ENCODE peak calls at places on chromosomes 12 and 14, in four cellular contexts. C is heart left ventricle; Q is MG63; Z is stimulated activated CD8-positive, alpha-beta memory T cell treated with anti-CD3 and anti-CD28 coated beads, Interleukin-15, amount 100 ng/mL, for 4 hours. B is an unnamed sample.

GRCh38 chr14:100408350-100409015 is 85.3 kb downstream of the SLC25A47 start:
- DNase-seq in C (no peak), Q (peak), Z (no peak), B (no peak)

GRCh38 chr14:99593971-99594841 is 9.8 kb downstream of the CCDC85C start:
- DNase-seq in C (no peak), Q (no peak), Z (no peak), B (no peak)

GRCh38 chr12:56146492-56147460 is 5.6 kb upstream of the MYL6B start:
- DNase-seq in C (no peak), Z (no peak), Q (no peak), B (no peak)

GRCh38 chr12:530308-530707 is 70.6 kb downstream of the B4GALNT3 start:
- DNase-seq in C (no peak), Q (peak), Z (no peak), B (no peak)

GRCh38 chr12:79266511-79267129 is 402.0 kb downstream of the SYT1 start:
- DNase-seq in C (no peak), Q (no peak), Z (no peak), B (no peak)

GRCh38 chr12:12546314-12546772 is 16.3 kb downstream of the DUSP16 start:
- DNase-seq in Q (no peak), C (no peak), Z (no peak), B (no peak)

GRCh38 chr12:4191642-4192041 is 81.9 kb upstream of the CCND2 start:
- DNase-seq in Q (no peak), Z (no peak), C (no peak), B (no peak)

GRCh38 chr12:77577756-77578155 is 252.9 kb upstream of the NAV3 start:
- DNase-seq in Z (no peak), C (no peak), Q (no peak), B (no peak)

GRCh38 chr12:5232291-5232690 is 188.6 kb downstream of the KCNA5 start:
- DNase-seq in Z (no peak), Q (peak), C (no peak), B (no peak)

GRCh38 chr12:76183459-76184186 is 99.1 kb upstream of the NAP1L1 start:
- DNase-seq in Z (no peak), Q (peak), C (no peak), B (no peak)

GRCh38 chr14:72996916-72997315 is 30.0 kb downstream of the ZFYVE1 start:
- DNase-seq in Z (no peak), Q (no peak), C (no peak), B (no peak)

GRCh38 chr14:34474187-34474679 is 12.2 kb upstream of the SPTSSA start:
- DNase-seq in Q (no peak), Z (no peak), C (no peak), B (no peak)

GRCh38 chr14:101008631-101009336 is 105.3 kb upstream of the RTL1 start:
- DNase-seq in C (peak), Q (peak), Z (no peak), B (no peak)

GRCh38 chr14:31510222-31510621 is 22.4 kb upstream of the GPR33 start:
- DNase-seq in Z (no peak), C (no peak), Q (no peak), B (no peak)

GRCh38 chr12:79020106-79020505 is 155.5 kb downstream of the SYT1 start:
- DNase-seq in Q (no peak), Z (no peak), C (no peak), B (no peak)

GRCh38 chr12:90246673-90247072 is 538.0 kb upstream of the ATP2B1 start:
- DNase-seq in Z (no peak), Q (no peak), C (no peak), B (no peak)

GRCh38 chr12:66074561-66074960 is 56.0 kb downstream of the LLPH start:
- DNase-seq in Q (no peak), Z (no peak), C (no peak), B (no peak)

GRCh38 chr14:81396108-81396507 is 4.0 kb downstream of the STON2 start:
- DNase-seq in Z (no peak), C (no peak), Q (peak), B (no peak)

GRCh38 chr12:108306014-108306501 is 33.1 kb downstream of the CMKLR1 start:
- DNase-seq in Q (peak), C (no peak), Z (no peak), B (no peak)

GRCh38 chr14:34714320-34715107 is at the start of gene CFL2:
- DNase-seq in Q (peak), C (peak), Z (peak), B (peak)

GRCh38 chr14:67764496-67764895 is 51.9 kb downstream of the ZFYVE26 start:
- DNase-seq in Q (no peak), C (no peak), Z (no peak), B (no peak)

GRCh38 chr12:5511644-5512584 is 80.0 kb downstream of the NTF3 start:
- DNase-seq in C (no peak), Z (no peak), Q (peak), B (peak)

GRCh38 chr12:19085090-19085489 is 44.4 kb upstream of the PLEKHA5 start:
- DNase-seq in C (no peak), Z (no peak), Q (peak), B (no peak)

GRCh38 chr12:56130876-56131275 is 2.8 kb downstream of the ESYT1 start:
- DNase-seq in Q (no peak), Z (no peak), C (no peak), B (no peak)

GRCh38 chr14:68749487-68750475 is 43.1 kb downstream of the ZFP36L1 start:
- DNase-seq in Q (no peak), Z (no peak), C (no peak), B (no peak)

GRCh38 chr12:16323638-16324037 is 23.8 kb upstream of the MGST1 start:
- DNase-seq in C (no peak), Z (no peak), Q (no peak), B (no peak)

GRCh38 chr12:57454566-57455373 is at the start of gene INHBE:
- DNase-seq in C (peak), Q (peak), Z (no peak), B (peak)

GRCh38 chr12:94186461-94187237 is 38.3 kb downstream of the PLXNC1 start:
- DNase-seq in Z (no peak), C (peak), Q (no peak), B (peak)

GRCh38 chr12:67520611-67521010 is 127.9 kb upstream of the DYRK2 start:
- DNase-seq in Q (peak), C (no peak), Z (no peak), B (no peak)

GRCh38 chr12:40691913-40692616 is at the start of gene CNTN1:
- DNase-seq in Q (peak), C (no peak), Z (no peak), B (peak)

GRCh38 chr12:114013601-114014345 is 47.6 kb upstream of the RBM19 start:
- DNase-seq in C (no peak), Q (peak), Z (no peak), B (no peak)

GRCh38 chr14:51691176-51691575 is 39.5 kb downstream of the FRMD6 start:
- DNase-seq in Z (no peak), C (no peak), Q (no peak), B (no peak)

GRCh38 chr14:102778616-102779351 is 1.5 kb downstream of the TRAF3 start:
- DNase-seq in Q (no peak), C (no peak), Z (no peak), B (no peak)

GRCh38 chr14:51398898-51399297 is 158.9 kb downstream of the TMX1 start:
- DNase-seq in Q (peak), C (no peak), Z (no peak), B (peak)

GRCh38 chr14:55398679-55399078 is 13.0 kb downstream of the ATG14 start:
- DNase-seq in C (no peak), Q (peak), Z (no peak), B (no peak)

GRCh38 chr14:95507174-95507573 is 9.3 kb downstream of the SYNE3 start:
- DNase-seq in C (peak), Q (peak), Z (no peak), B (peak)

GRCh38 chr14:65981192-65981843 is 504.9 kb upstream of the CCDC196 start:
- DNase-seq in Q (no peak), Z (no peak), C (no peak), B (no peak)

GRCh38 chr14:100609331-100609870 is 22.2 kb upstream of the BEGAIN start:
- DNase-seq in C (no peak), Z (no peak), Q (no peak), B (no peak)

GRCh38 chr14:21317433-21317832 is 37.5 kb downstream of the RPGRIP1 start:
- DNase-seq in C (no peak), Z (no peak), Q (no peak), B (no peak)

GRCh38 chr12:65926119-65927004 is 102.1 kb downstream of the HMGA2 start:
- DNase-seq in C (no peak), Q (no peak), Z (no peak), B (no peak)

B was measured in psoas muscle.